ENCODE peak calls at places on chromosomes 3 and 15, in ten cellular contexts. C, K, N, D, W, B, E, F, R and Q are unnamed samples.

GRCh38 chr3:175861916-175862315 is 1002.8 kb downstream of the NAALADL2 start:
- DNase-seq in C (no peak), K (no peak), N (no peak), D (no peak), W (no peak), B (no peak), E (no peak), F (no peak), R (no peak), Q (no peak)

GRCh38 chr15:82056900-82057825 is 11.3 kb upstream of the MEX3B start:
- DNase-seq in C (no peak), K (no peak), N (no peak), D (no peak), W (no peak), B (no peak), E (no peak), F (no peak), R (no peak), Q (no peak)

GRCh38 chr3:32872487-32873382 is 54.9 kb downstream of the TRIM71 start:
- DNase-seq in C (no peak), K (no peak), N (no peak), D (peak; percentile 20), W (no peak), B (no peak), E (no peak), F (no peak), R (peak; percentile 86), Q (peak; percentile 92)

GRCh38 chr15:73283341-73283962 is 85.3 kb downstream of the HCN4 start:
- DNase-seq in C (no peak), K (no peak), N (no peak), D (no peak), W (no peak), B (no peak), E (no peak), F (no peak), R (no peak), Q (no peak)

GRCh38 chr15:70023064-70023768 is 74.5 kb downstream of the TLE3 start:
- DNase-seq in C (no peak), K (no peak), N (no peak), D (peak; percentile 54), W (peak; percentile 15), B (no peak), E (no peak), F (peak; percentile 53), R (no peak), Q (no peak)

GRCh38 chr15:62549345-62549970 is 384.4 kb upstream of the C2CD4B start:
- DNase-seq in C (no peak), K (no peak), N (no peak), D (peak; percentile 48), W (peak; percentile 29), B (peak; percentile 41), E (peak; percentile 71), F (peak; percentile 53), R (no peak), Q (peak; percentile 37)

GRCh38 chr3:197749315-197749600 is 425 bp upstream of the FYTTD1 start:
- DNase-seq in C (no peak), K (no peak), N (peak; percentile 73), D (peak; percentile 52), W (peak; percentile 35), B (peak; percentile 83), E (peak; percentile 53), F (peak; percentile 83), R (peak; percentile 36), Q (peak; percentile 39)

GRCh38 chr15:48433226-48433886 is 102.1 kb downstream of the DUT start:
- DNase-seq in C (no peak), K (no peak), N (no peak), D (peak; percentile 46), W (no peak), B (no peak), E (no peak), F (no peak), R (no peak), Q (no peak)

GRCh38 chr3:196688349-196688748 is 23.7 kb downstream of the CEP19 start:
- DNase-seq in C (peak; percentile 55), K (peak; percentile 30), N (no peak), D (peak; percentile 77), W (no peak), B (no peak), E (no peak), F (no peak), R (peak; percentile 57), Q (no peak)

GRCh38 chr3:43423634-43424033 is 137.3 kb downstream of the SNRK start:
- DNase-seq in C (no peak), K (no peak), N (no peak), D (no peak), W (no peak), B (no peak), E (no peak), F (no peak), R (no peak), Q (no peak)
- H3K27ac ChIP-seq in C (peak overlapping the region; percentile 66), K (peak overlapping the region; percentile 89), N (no peak overlapping the region), D (no peak overlapping the region), W (no peak overlapping the region), B (no peak overlapping the region), E (no peak overlapping the region), F (no peak overlapping the region), R (no peak overlapping the region), Q (no peak overlapping the region)

GRCh38 chr15:78063966-78064365 is 13.5 kb downstream of the TBC1D2B start:
- DNase-seq in C (no peak), K (no peak), N (no peak), D (peak; percentile 91), W (no peak), B (no peak), E (no peak), F (no peak), R (no peak), Q (no peak)

GRCh38 chr15:78065284-78065872 is 12.1 kb downstream of the TBC1D2B start:
- DNase-seq in C (peak; percentile 42), K (peak; percentile 52), N (no peak), D (peak; percentile 99), W (no peak), B (no peak), E (no peak), F (no peak), R (peak; percentile 66), Q (peak; percentile 47)

GRCh38 chr15:78064544-78064943 is 13.0 kb downstream of the TBC1D2B start:
- DNase-seq in C (no peak), K (no peak), N (no peak), D (peak; percentile 82), W (no peak), B (no peak), E (no peak), F (no peak), R (no peak), Q (no peak)

GRCh38 chr15:78067328-78068241 is 9.9 kb downstream of the TBC1D2B start:
- DNase-seq in C (no peak), K (no peak), N (no peak), D (no peak), W (no peak), B (peak; percentile 77), E (no peak), F (no peak), R (no peak), Q (peak; percentile 69)

DNA sequence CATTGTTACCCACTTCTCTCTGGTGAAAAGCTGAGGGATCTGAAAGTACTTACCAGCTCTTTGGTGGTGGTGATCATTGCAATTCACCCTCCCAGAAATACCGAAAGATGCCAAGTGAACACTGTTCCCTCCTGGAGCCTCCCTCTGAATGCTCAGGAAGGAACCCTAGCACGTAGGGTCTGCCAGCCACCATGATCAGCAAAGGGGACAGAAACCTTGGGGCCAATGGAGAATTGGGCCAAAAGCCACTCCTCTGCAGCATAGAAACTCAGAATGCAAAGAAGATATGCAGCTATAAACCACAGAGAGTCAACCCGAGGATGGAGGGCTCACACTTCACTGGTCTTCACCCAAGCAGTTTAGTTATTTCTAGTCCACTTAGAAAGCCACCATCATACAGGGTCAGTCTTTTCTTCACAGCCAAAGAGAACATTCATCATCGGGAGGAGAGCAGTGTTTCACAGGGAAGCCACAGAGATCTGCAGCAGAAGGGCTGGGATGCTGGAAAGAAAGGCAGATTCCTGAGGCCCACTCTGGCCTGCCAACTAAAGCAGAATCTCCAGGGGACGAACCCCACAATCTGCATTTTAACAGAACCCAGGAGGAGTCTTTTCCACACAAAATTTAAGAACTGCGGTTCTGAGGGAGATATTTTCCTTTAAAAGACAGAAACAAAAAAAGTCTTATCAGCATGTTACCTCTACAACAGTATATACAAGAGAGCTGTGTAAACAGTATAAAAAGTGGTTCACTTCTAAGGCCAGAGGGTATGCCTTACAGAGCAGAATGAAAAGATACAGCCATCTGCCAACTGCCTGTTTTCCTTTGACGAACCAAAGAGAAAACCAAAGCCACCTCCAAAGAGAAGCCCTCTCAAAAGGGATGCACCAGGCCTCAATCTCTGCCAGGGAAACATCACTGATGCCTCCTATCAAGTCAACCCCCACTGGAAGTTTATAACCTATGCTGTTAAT is 11.3 kb downstream of the TBC1D2B start:
- DNase-seq in C (no peak), K (no peak), N (no peak), D (no peak), W (no peak), B (no peak), E (no peak), F (peak; percentile 63), R (no peak), Q (no peak)
- H3K27ac ChIP-seq in C (peak overlapping the region; percentile 80), K (peak overlapping the region; percentile 79), N (no peak overlapping the region), D (peak overlapping the region; percentile 98), W (no peak overlapping the region), B (peak overlapping the region; percentile 87), E (no peak overlapping the region), F (peak overlapping the region; percentile 82), R (peak overlapping the region; percentile 85), Q (peak overlapping the region; percentile 98)

DNA sequence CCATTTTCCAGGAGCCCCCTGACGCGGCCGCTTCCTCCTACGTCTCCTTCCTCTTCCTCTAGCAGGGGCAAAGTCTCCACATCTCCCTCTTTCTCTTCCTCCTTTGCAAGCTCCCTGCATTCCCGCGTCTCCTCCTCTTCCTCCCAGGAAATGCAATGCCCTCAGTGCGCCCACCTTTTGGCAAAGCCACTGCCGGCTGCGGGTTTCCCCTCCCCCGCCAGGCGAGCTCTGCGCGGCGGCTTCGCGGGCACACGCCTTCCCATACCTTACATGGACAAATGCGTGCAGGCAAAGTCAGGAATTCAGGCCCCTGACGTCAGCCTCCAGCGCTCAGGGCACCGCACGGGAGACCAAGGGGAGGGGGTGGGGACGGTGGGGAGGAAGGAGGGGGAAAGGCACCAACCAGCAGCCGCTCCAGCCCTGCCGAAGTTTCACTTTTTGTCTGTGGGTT is 434 bp upstream of the LPP start:
- DNase-seq in C (peak; percentile 85), K (peak; percentile 76), N (peak; percentile 94), D (peak; percentile 95), W (peak; percentile 75), B (peak; percentile 58), E (peak; percentile 84), F (peak; percentile 37), R (peak; percentile 83), Q (peak; percentile 85)
- H3K27ac ChIP-seq in C (peak overlapping the region; percentile 95), K (peak overlapping the region; percentile 96), N (peak overlapping the region; percentile 44), D (peak overlapping the region; percentile 97), W (peak overlapping the region; percentile 79), B (peak overlapping the region; percentile 90), E (peak overlapping the region; percentile 98), F (peak overlapping the region; percentile 41), R (peak overlapping the region; percentile 96), Q (peak overlapping the region; percentile 96)

DNA sequence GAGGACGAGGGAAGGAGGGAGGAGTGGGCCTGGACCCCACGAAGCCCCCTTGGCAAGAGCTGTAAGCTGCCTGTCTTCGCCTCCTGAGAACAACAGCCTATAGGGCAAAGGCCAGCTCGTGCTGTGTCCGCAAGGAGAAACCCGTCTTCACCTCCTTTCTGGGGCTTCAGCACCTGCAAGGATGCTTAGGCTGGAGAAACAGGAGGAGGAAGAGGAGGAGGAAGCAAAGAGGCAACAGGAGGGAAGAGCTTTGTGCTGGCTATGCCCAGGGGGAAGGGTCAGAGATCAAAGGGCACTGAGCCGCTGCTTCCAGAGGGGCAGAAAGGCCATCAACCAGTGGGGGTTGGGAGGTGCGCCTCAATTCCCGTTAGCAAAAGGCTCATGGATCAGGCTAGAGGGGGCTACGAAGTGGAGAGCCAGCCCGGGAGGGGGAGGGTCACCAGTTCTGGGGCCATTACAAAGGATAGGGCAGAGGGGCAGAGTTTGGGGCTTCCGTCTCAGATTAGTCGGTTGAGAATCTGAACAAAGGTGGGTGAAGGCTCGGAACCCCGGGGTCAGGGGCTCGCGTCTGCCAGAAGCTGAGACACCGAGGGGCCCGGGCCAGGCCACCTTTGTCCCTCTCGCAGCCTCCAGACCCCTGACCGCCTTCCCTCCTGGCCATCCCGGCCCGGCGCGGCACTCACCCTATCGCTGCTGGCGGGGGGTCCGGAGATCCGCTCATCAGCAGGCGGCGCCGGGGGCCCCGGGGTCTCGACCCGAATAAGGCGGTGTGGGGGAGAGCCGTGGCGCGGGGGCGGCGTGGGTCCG is 792 bp downstream of the SHF start:
- DNase-seq in C (no peak), K (no peak), N (peak; percentile 47), D (no peak), W (no peak), B (peak; percentile 73), E (no peak), F (no peak), R (no peak), Q (no peak)
- H3K27ac ChIP-seq in C (peak overlapping the region; percentile 62), K (peak overlapping the region; percentile 81), N (no peak overlapping the region), D (no peak overlapping the region), W (no peak overlapping the region), B (no peak overlapping the region), E (peak overlapping the region; percentile 77), F (no peak overlapping the region), R (peak overlapping the region; percentile 50), Q (peak overlapping the region; percentile 73)